ENCODE peak calls at places on chromosomes 13 and 19, in five cellular contexts. W, S, X, G and V are unnamed samples.
A peak's percentile ranks its signal among the peaks of the same experiment; 100 is the strongest.

GRCh38 chr19:57566396-57567256 is 7.0 kb upstream of the ZNF550 start:
- DNase-seq in W (no peak), S (no peak), X (no peak), G (no peak), V (no peak)

GRCh38 chr19:41999071-41999877 is 5.2 kb upstream of the ATP1A3 start:
- DNase-seq in X (no peak), S (no peak), G (no peak), W (no peak), V (no peak)

GRCh38 chr19:33552191-33552927 is 30.8 kb upstream of the PEPD start:
- DNase-seq in X (no peak), G (no peak), S (no peak), W (no peak), V (no peak)

GRCh38 chr19:18292460-18292809 is 11.0 kb upstream of the JUND start:
- DNase-seq in X (no peak), S (no peak), W (no peak), G (no peak), V (no peak)

GRCh38 chr13:106753241-106753640 is 185.3 kb upstream of the ARGLU1 start:
- DNase-seq in W (no peak), S (no peak), G (no peak), X (no peak), V (no peak)

GRCh38 chr19:8537099-8537498 is 23.1 kb upstream of the ZNF414 start:
- DNase-seq in S (no peak), X (no peak), W (no peak), G (no peak), V (no peak)

GRCh38 chr19:29966594-29967249 is 24.7 kb downstream of the URI1 start:
- DNase-seq in S (no peak), X (no peak), G (no peak), W (no peak), V (no peak)

GRCh38 chr13:110382229-110382628 is 75.1 kb downstream of the COL4A2 start:
- DNase-seq in G (no peak), S (peak; percentile 51), W (no peak), X (no peak), V (no peak)

GRCh38 chr19:13839938-13840750 is 36.8 kb upstream of the NANOS3 start:
- DNase-seq in X (no peak), G (no peak), S (peak; percentile 84), W (no peak), V (peak; percentile 77)

GRCh38 chr13:110347535-110348308 is 40.6 kb downstream of the COL4A2 start:
- DNase-seq in S (peak; percentile 94), G (no peak), W (no peak), X (no peak), V (no peak)